ENCODE peak calls at places on chromosome 17, in four cellular contexts. T, Q, F and C are unnamed samples.
A peak's percentile ranks its signal among the peaks of the same experiment; 100 is the strongest.

GRCh38 chr17:29682987-29683386 is 60.3 kb upstream of the CORO6 start:
- DNase-seq in T (no peak), Q (no peak), F (no peak), C (no peak)

GRCh38 chr17:76736349-76737081 is 616 bp downstream of the SRSF2 start:
- DNase-seq in T (no peak), Q (no peak), F (peak; percentile 80), C (peak; percentile 60)

GRCh38 chr17:82332669-82333278 is 792 bp downstream of the SECTM1 start:
- DNase-seq in T (peak; percentile 69), Q (no peak), F (peak; percentile 76), C (peak; percentile 55)

GRCh38 chr17:76566988-76567431 is 18.6 kb downstream of the ST6GALNAC2 start:
- DNase-seq in T (no peak), Q (no peak), F (peak; percentile 19), C (no peak)

GRCh38 chr17:17063546-17064122 is 21.4 kb downstream of the MPRIP start:
- DNase-seq in T (no peak), Q (no peak), F (no peak), C (no peak)

GRCh38 chr17:44204453-44204882 is 4.8 kb upstream of the ATXN7L3 start:
- DNase-seq in T (no peak), Q (no peak), F (peak; percentile 27), C (peak; percentile 61)

GRCh38 chr17:81120149-81120484 is 45.2 kb upstream of the PVALEF start:
- DNase-seq in T (no peak), Q (no peak), F (no peak), C (no peak)

GRCh38 chr17:62807812-62808575 is at the start of gene MARCHF10:
- DNase-seq in T (no peak), Q (no peak), F (peak; percentile 86), C (no peak)

GRCh38 chr17:35011671-35012216 is 31.4 kb downstream of the LIG3 start:
- DNase-seq in T (no peak), Q (no peak), F (no peak), C (peak; percentile 11)

GRCh38 chr17:34757611-34758010 is 178.2 kb downstream of the TMEM132E start:
- DNase-seq in T (no peak), Q (no peak), F (no peak), C (no peak)

GRCh38 chr17:29159286-29159860 is 20.8 kb downstream of the MYO18A start:
- DNase-seq in T (no peak), Q (no peak), F (no peak), C (no peak)

GRCh38 chr17:80647746-80648145 is 103.1 kb downstream of the RPTOR start:
- DNase-seq in T (no peak), Q (no peak), F (no peak), C (peak; percentile 97)

GRCh38 chr17:60888812-60889709 is 211.4 kb downstream of the BCAS3 start:
- DNase-seq in T (no peak), Q (no peak), F (no peak), C (peak; percentile 35)

GRCh38 chr17:38510424-38511125 is 82.3 kb downstream of the ARHGAP23 start:
- DNase-seq in T (no peak), Q (no peak), F (peak; percentile 80), C (no peak)

GRCh38 chr17:81142301-81143199 is 22.8 kb upstream of the PVALEF start:
- DNase-seq in T (peak; percentile 90), Q (peak; percentile 5), F (peak; percentile 76), C (peak; percentile 56)

GRCh38 chr17:75475144-75475835 is 18.9 kb downstream of the TMEM94 start:
- DNase-seq in T (no peak), Q (no peak), F (no peak), C (peak; percentile 38)

GRCh38 chr17:50192116-50192872 is 9.1 kb downstream of the COL1A1 start:
- DNase-seq in T (no peak), Q (no peak), F (no peak), C (no peak)

GRCh38 chr17:50189396-50190277 is 11.8 kb downstream of the COL1A1 start:
- DNase-seq in T (no peak), Q (no peak), F (no peak), C (peak; percentile 81)

GRCh38 chr17:50188521-50189395 is 12.7 kb downstream of the COL1A1 start:
- DNase-seq in T (no peak), Q (no peak), F (no peak), C (peak; percentile 76)

GRCh38 chr17:50191070-50192045 is 10.1 kb downstream of the COL1A1 start:
- DNase-seq in T (no peak), Q (no peak), F (no peak), C (peak; percentile 82)

DNA sequence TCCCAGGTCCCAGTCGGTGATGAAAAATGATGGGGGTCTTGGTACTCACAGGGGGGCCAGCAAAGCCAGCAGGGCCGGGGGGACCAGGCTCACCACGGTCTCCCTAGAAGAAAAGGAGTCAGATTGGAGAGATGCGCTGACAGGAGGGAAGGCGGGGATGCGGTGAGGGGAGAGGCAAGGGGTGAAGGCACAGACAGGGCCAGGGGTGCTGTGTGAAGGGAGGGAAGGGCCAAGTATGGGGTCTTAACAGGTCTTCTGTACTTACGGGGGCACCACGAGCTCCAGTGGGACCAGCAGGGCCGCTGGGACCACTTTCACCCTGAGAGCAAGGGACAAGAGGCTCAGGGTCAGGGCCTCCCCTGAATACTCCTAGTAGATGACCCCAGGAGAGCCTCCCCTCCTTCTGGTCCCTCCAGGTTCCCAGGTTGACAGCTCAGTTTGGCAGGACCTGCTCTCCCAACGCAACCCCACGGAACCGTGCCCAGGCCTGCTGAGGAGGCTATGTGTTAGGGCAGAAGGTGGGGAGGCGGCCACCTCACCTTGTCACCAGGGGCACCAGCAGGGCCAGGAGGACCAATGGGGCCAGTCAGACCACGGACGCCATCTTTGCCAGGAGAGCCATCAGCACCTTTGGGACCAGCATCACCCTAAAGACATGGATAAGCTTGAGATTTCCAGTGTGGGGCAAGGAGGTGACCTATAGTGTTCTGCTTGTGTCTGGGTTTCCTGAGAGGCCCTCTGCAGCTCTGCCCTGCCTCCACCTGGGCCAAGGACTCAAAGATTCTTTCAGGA is 11.0 kb downstream of the COL1A1 start:
- DNase-seq in T (no peak), Q (no peak), F (no peak), C (no peak)
- TF ChIP-seq ELK1 in T (no peak), Q (no peak), F (no peak), C (no peak)

GRCh38 chr17:64155751-64156544 is 26.0 kb upstream of the ERN1 start:
- DNase-seq in T (no peak), Q (no peak), F (no peak), C (peak; percentile 61)
- H3K27ac ChIP-seq in T (no peak overlapping the region), Q (no peak overlapping the region), F (no peak overlapping the region), C (no peak overlapping the region)

GRCh38 chr17:40063034-40063765 is 435 bp downstream of the THRA start:
- DNase-seq in T (no peak), Q (no peak), F (peak; percentile 74), C (no peak)
- TF ChIP-seq ELK1 in T (no peak), Q (no peak), F (no peak), C (no peak)

GRCh38 chr17:64614266-64615011 is 47.7 kb downstream of the SMURF2 start:
- DNase-seq in T (no peak), Q (no peak), F (no peak), C (no peak)
- H3K27ac ChIP-seq in T (no peak overlapping the region), Q (no peak overlapping the region), F (no peak overlapping the region), C (no peak overlapping the region)

GRCh38 chr17:6011241-6011640 is 58.9 kb upstream of the WSCD1 start:
- DNase-seq in T (no peak), Q (no peak), F (no peak), C (no peak)
- TF ChIP-seq ELK1 in T (no peak), Q (no peak), F (no peak), C (no peak)

GRCh38 chr17:71412803-71413202 is 708.0 kb upstream of the SOX9 start:
- DNase-seq in T (peak; percentile 79), Q (no peak), F (no peak), C (peak; percentile 99)
- H3K27ac ChIP-seq in T (peak overlapping the region; percentile 70), Q (no peak overlapping the region), F (no peak overlapping the region), C (no peak overlapping the region)

GRCh38 chr17:8322078-8322477 is 12.0 kb downstream of the ARHGEF15 start:
- DNase-seq in T (no peak), Q (no peak), F (no peak), C (no peak)

GRCh38 chr17:8324913-8325312 is 14.7 kb upstream of the ODF4 start:
- DNase-seq in T (no peak), Q (no peak), F (no peak), C (no peak)

GRCh38 chr17:8324132-8324531 is 14.1 kb downstream of the ARHGEF15 start:
- DNase-seq in T (no peak), Q (no peak), F (no peak), C (no peak)

GRCh38 chr17:8332128-8332527 is 7.5 kb upstream of the ODF4 start:
- DNase-seq in T (no peak), Q (no peak), F (no peak), C (no peak)

DNA sequence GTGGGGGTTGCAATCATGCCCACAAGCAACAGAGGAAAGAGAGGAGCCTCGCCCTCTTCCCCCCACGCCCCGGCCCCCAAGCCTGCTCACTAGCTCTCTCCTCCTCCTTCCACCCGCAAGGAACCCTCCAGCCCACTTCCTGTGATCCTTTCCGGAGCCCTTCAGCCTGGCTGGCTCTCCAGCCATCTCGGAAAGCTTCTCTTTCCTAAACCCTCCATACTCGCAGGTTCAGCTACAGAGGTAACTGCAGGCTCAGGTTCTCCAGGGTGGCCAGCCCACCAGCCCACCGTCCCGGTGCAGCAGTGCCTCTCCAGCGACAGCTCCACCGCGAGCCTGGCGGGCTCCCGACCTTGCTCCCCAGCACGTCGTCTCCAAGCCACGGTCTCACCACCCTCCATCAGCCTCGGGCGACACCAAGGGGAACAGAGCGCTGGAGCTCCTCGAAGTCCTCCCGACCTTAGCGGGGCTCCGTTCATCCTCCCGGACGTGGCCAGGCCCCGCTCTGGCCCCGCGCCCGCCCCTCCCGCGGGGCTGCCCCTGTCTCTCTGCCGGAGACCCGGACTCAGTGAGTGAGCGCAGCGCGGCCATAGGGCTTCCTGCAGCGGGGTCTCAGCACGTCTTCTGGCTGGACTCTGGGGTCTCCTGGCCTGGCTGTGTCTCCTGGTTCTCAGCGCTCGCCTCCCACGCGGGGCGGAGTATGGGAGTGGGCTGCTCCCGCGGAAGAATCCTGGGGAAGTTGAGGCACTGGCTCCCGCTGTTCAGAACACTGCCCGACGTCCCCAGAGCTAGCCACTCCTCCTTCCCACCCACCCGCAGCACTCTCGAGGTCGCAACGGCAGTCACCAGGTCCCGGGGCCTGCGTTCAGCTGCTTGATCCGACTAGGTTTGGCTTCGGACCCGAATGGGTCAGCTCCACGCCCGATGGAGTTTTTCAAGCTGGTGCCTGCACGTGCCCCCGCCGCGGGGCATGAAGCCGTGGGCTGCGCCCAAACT is 12.8 kb upstream of the ODF4 start:
- DNase-seq in T (no peak), Q (no peak), F (no peak), C (no peak)
- TF ChIP-seq ELK1 in T (no peak), Q (no peak), F (no peak), C (no peak)